ENCODE peak calls at places on chromosomes 6 and 20, in nine cellular contexts. Z, G, V, Q, T, A, W, X and E are unnamed samples.

GRCh38 chr20:20373046-20373706 is 5.3 kb downstream of the INSM1 start:
- DNase-seq in Z (no peak), G (no peak), V (no peak), Q (peak), T (no peak), A (peak), W (no peak), X (no peak), E (no peak)

GRCh38 chr20:54606384-54606783 is 131.0 kb downstream of the DOK5 start:
- DNase-seq in Z (no peak), G (no peak), V (no peak), Q (no peak), T (no peak), A (no peak), W (no peak), X (no peak), E (peak)

GRCh38 chr6:7463785-7464184 is 74.2 kb downstream of the RIOK1 start:
- DNase-seq in Z (no peak), G (no peak), V (no peak), Q (no peak), T (no peak), A (no peak), W (no peak), X (no peak), E (no peak)

GRCh38 chr20:32484221-32485125 is 100.7 kb downstream of the NOL4L start:
- DNase-seq in Z (peak), G (peak), V (peak), Q (no peak), T (peak), A (peak), W (peak), X (peak), E (peak)

GRCh38 chr6:119633461-119633860 is 283.9 kb upstream of the MAN1A1 start:
- DNase-seq in Z (no peak), G (no peak), V (no peak), Q (no peak), T (no peak), A (no peak), W (no peak), X (no peak), E (no peak)

GRCh38 chr6:135270676-135271536 is 89.8 kb downstream of the MYB start:
- DNase-seq in Z (no peak), G (no peak), V (no peak), Q (no peak), T (no peak), A (no peak), W (no peak), X (no peak), E (no peak)

GRCh38 chr6:38185244-38185643 is 365.7 kb downstream of the ZFAND3 start:
- DNase-seq in Z (no peak), G (no peak), V (no peak), Q (no peak), T (no peak), A (no peak), W (no peak), X (no peak), E (no peak)

GRCh38 chr20:31663524-31663837 is 25.8 kb downstream of the COX4I2 start:
- DNase-seq in Z (no peak), G (no peak), V (no peak), Q (no peak), T (no peak), A (no peak), W (no peak), X (no peak), E (no peak)

GRCh38 chr20:23419995-23420901 is 1.0 kb downstream of the NAPB start:
- DNase-seq in Z (peak), G (peak), V (peak), Q (peak), T (no peak), A (peak), W (peak), X (peak), E (peak)

GRCh38 chr6:11263185-11263817 is 30.8 kb upstream of the NEDD9 start:
- DNase-seq in Z (peak), G (no peak), V (no peak), Q (peak), T (peak), A (peak), W (peak), X (no peak), E (no peak)

GRCh38 chr20:23673209-23673608 is 15.6 kb downstream of the CST4 start:
- DNase-seq in Z (no peak), G (no peak), V (no peak), Q (no peak), T (no peak), A (no peak), W (no peak), X (no peak), E (no peak)

GRCh38 chr6:118912646-118913045 is 18.7 kb downstream of the ASF1A start:
- DNase-seq in Z (no peak), G (no peak), V (no peak), Q (no peak), T (no peak), A (no peak), W (no peak), X (no peak), E (no peak)

GRCh38 chr20:16106191-16106849 is 466.9 kb downstream of the KIF16B start:
- DNase-seq in Z (no peak), G (no peak), V (no peak), Q (no peak), T (no peak), A (no peak), W (no peak), X (no peak), E (no peak)

GRCh38 chr20:38173237-38174156 is 8.4 kb upstream of the TGM2 start:
- DNase-seq in Z (peak), G (no peak), V (no peak), Q (peak), T (no peak), A (peak), W (no peak), X (peak), E (no peak)

GRCh38 chr20:53040678-53041674 is 68.8 kb downstream of the TSHZ2 start:
- DNase-seq in Z (no peak), G (no peak), V (no peak), Q (no peak), T (no peak), A (no peak), W (peak), X (no peak), E (no peak)

GRCh38 chr6:154705471-154706113 is 27.6 kb upstream of the SCAF8 start:
- DNase-seq in Z (no peak), G (no peak), V (no peak), Q (no peak), T (no peak), A (peak), W (no peak), X (no peak), E (no peak)

GRCh38 chr6:74369556-74369993 is 673.6 kb downstream of the CD109 start:
- DNase-seq in Z (no peak), G (no peak), V (no peak), Q (peak), T (no peak), A (peak), W (no peak), X (no peak), E (no peak)

GRCh38 chr20:59515013-59515905 is 89.1 kb upstream of the PHACTR3 start:
- DNase-seq in Z (peak), G (no peak), V (no peak), Q (peak), T (peak), A (peak), W (no peak), X (peak), E (no peak)

GRCh38 chr6:76789580-76789979 is 673.7 kb downstream of the HTR1B start:
- DNase-seq in Z (no peak), G (no peak), V (no peak), Q (no peak), T (no peak), A (no peak), W (no peak), X (no peak), E (no peak)

GRCh38 chr6:36897629-36898028 is 11.9 kb downstream of the C6orf89 start:
- DNase-seq in Z (no peak), G (no peak), V (no peak), Q (peak), T (no peak), A (no peak), W (no peak), X (no peak), E (no peak)
- TF ChIP-seq CTCF in Z (peak), G (no peak), V (no peak), Q (peak), T (peak), A (no peak), W (peak), X (no peak), E (no peak)

GRCh38 chr6:63268574-63268973 is 51.2 kb downstream of the LGSN start:
- DNase-seq in Z (no peak), G (no peak), V (no peak), Q (no peak), T (no peak), A (no peak), W (no peak), X (no peak), E (no peak)

GRCh38 chr6:63272397-63272796 is 47.4 kb downstream of the LGSN start:
- DNase-seq in Z (no peak), G (no peak), V (no peak), Q (peak), T (no peak), A (peak), W (no peak), X (no peak), E (peak)

GRCh38 chr6:63267828-63268227 is 52.0 kb downstream of the LGSN start:
- DNase-seq in Z (no peak), G (no peak), V (no peak), Q (no peak), T (no peak), A (no peak), W (no peak), X (no peak), E (no peak)

GRCh38 chr6:63267046-63267445 is 52.7 kb downstream of the LGSN start:
- DNase-seq in Z (no peak), G (no peak), V (no peak), Q (no peak), T (no peak), A (no peak), W (no peak), X (no peak), E (no peak)

GRCh38 chr6:63269470-63269869 is 50.3 kb downstream of the LGSN start:
- DNase-seq in Z (no peak), G (no peak), V (no peak), Q (no peak), T (no peak), A (no peak), W (no peak), X (no peak), E (peak)
- TF ChIP-seq CTCF in Z (no peak), G (no peak), V (no peak), Q (no peak), T (no peak), A (no peak), W (no peak), X (no peak), E (peak)

GRCh38 chr20:56805313-56805712 is 176.2 kb downstream of the TFAP2C start:
- DNase-seq in Z (no peak), G (no peak), V (no peak), Q (no peak), T (no peak), A (no peak), W (no peak), X (no peak), E (no peak)

GRCh38 chr20:56808119-56808725 is 179.1 kb downstream of the TFAP2C start:
- DNase-seq in Z (no peak), G (no peak), V (no peak), Q (no peak), T (no peak), A (no peak), W (no peak), X (no peak), E (no peak)

GRCh38 chr20:56808732-56809131 is 179.6 kb downstream of the TFAP2C start:
- DNase-seq in Z (no peak), G (no peak), V (no peak), Q (no peak), T (no peak), A (no peak), W (no peak), X (no peak), E (no peak)

GRCh38 chr20:56807118-56807517 is 178.0 kb downstream of the TFAP2C start:
- DNase-seq in Z (no peak), G (no peak), V (no peak), Q (no peak), T (no peak), A (no peak), W (no peak), X (no peak), E (no peak)

GRCh38 chr20:56805966-56806365 is 176.9 kb downstream of the TFAP2C start:
- DNase-seq in Z (no peak), G (no peak), V (no peak), Q (no peak), T (no peak), A (no peak), W (no peak), X (no peak), E (no peak)
- TF ChIP-seq CTCF in Z (no peak), G (no peak), V (no peak), Q (no peak), T (no peak), A (no peak), W (no peak), X (no peak), E (no peak)

DNA sequence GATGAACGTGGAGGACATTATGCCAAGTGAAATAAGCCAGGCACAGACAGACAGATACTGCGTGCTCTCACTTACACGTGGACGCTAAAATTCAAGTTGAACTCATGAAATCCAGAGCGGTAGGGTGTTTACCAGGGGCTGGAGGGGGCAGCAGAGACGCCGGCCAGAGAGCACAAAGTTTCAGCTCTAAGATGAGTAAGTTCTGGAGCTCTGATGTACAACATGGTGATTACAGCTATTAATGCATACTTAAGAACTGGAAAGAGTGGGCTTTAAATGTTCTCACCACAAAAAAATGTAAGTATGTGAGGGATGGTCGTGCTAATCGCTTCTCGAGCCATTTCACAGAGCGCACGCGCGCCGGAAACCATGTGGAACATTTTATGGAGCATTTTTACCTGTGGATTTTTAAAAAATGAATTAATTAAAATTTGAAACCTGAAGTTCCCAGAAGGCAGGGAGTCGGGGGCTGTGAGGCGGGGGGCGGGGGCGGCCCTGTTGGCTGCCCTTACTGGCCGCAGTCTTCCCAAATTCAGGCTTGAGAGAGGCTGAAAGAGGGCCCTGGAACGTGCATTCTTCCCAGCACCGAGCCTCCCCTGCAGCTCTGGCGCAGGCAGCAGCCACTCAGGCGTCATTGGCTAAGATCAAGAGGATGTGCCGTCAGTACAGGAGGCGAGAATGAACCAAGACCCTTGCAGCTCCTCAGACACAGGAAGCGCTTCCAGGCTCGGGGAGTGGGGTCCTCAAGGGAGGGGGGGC is 8.6 kb upstream of the SLCO4A1 start:
- DNase-seq in Z (no peak), G (no peak), V (no peak), Q (no peak), T (no peak), A (no peak), W (no peak), X (no peak), E (no peak)
- TF ChIP-seq CTCF in Z (no peak), G (no peak), V (no peak), Q (no peak), T (no peak), A (no peak), W (no peak), X (no peak), E (no peak)

GRCh38 chr6:108982154-108983113 is 112.2 kb downstream of the SESN1 start:
- DNase-seq in Z (no peak), G (no peak), V (no peak), Q (no peak), T (no peak), A (no peak), W (no peak), X (no peak), E (no peak)
- TF ChIP-seq CTCF in Z (no peak), G (no peak), V (no peak), Q (no peak), T (no peak), A (no peak), W (no peak), X (no peak), E (no peak)

DNA sequence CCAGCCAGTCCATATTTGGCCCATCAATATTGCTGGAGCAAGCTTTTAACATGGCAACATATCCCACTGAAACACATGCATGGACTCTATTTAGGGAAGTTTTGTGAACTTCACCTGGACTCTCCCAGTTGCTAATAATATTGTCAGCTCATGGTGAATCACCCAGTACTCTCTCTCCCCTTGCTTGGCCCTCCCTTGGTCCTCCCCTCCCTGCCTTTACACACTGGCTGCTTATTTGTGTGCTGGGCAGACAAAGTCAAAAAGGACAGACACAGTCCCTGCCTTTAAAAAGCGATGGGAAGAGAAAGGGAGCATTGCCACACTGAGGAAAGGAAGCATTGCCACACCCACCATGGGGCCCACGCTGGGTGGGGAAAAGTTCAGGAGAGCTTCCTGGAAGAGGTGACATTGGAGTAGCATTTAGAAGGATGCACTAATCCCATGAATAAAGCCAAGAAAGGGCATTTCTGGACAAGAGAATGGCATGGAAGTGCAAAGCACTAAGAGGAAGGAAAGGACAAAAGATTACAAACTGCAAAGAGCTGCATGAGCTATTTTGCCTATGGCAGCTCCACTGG is 143.4 kb upstream of the EXOC2 start:
- DNase-seq in Z (no peak), G (no peak), V (no peak), Q (no peak), T (no peak), A (no peak), W (no peak), X (no peak), E (no peak)
- TF ChIP-seq CTCF in Z (no peak), G (no peak), V (no peak), Q (no peak), T (no peak), A (no peak), W (no peak), X (no peak), E (no peak)

GRCh38 chr6:89951574-89952360 is 57.5 kb downstream of the GJA10 start:
- DNase-seq in Z (no peak), G (no peak), V (no peak), Q (peak), T (no peak), A (peak), W (no peak), X (no peak), E (no peak)

GRCh38 chr6:89950879-89951391 is 56.7 kb downstream of the GJA10 start:
- DNase-seq in Z (no peak), G (no peak), V (no peak), Q (no peak), T (no peak), A (peak), W (no peak), X (no peak), E (no peak)

GRCh38 chr6:89952361-89952680 is 58.1 kb downstream of the GJA10 start:
- DNase-seq in Z (no peak), G (no peak), V (no peak), Q (no peak), T (no peak), A (no peak), W (no peak), X (no peak), E (no peak)

GRCh38 chr6:89950446-89950845 is 56.2 kb downstream of the GJA10 start:
- DNase-seq in Z (no peak), G (no peak), V (no peak), Q (no peak), T (no peak), A (no peak), W (no peak), X (no peak), E (no peak)

GRCh38 chr6:89948876-89949275 is 54.6 kb downstream of the GJA10 start:
- DNase-seq in Z (no peak), G (no peak), V (no peak), Q (no peak), T (no peak), A (no peak), W (no peak), X (no peak), E (no peak)
- TF ChIP-seq CTCF in Z (no peak), G (no peak), V (no peak), Q (no peak), T (no peak), A (no peak), W (no peak), X (no peak), E (no peak)

GRCh38 chr6:39301606-39302005 is 12.6 kb downstream of the KCNK17 start:
- DNase-seq in Z (no peak), G (no peak), V (no peak), Q (no peak), T (no peak), A (no peak), W (no peak), X (no peak), E (no peak)
- TF ChIP-seq CTCF in Z (no peak), G (no peak), V (no peak), Q (peak), T (peak), A (peak), W (no peak), X (peak), E (peak)